ENCODE peak calls at places on chromosomes 5 and 9, in six cellular contexts. Q, H, O, P, D and K are unnamed samples.
A peak's percentile ranks its signal among the peaks of the same experiment; 100 is the strongest.

GRCh38 chr5:86625148-86625547 is 7.4 kb downstream of the COX7C start:
- DNase-seq in Q (no peak), H (no peak), O (no peak), P (no peak), D (no peak), K (no peak)

GRCh38 chr5:66646570-66646969 is 50.4 kb downstream of the MAST4 start:
- DNase-seq in Q (no peak), H (no peak), O (no peak), P (no peak), D (no peak), K (no peak)

GRCh38 chr9:126479515-126479914 is 134.2 kb upstream of the LMX1B start:
- DNase-seq in Q (no peak), H (no peak), O (no peak), P (no peak), D (no peak), K (no peak)

GRCh38 chr9:130396581-130396980 is 48.2 kb upstream of the ASS1 start:
- DNase-seq in Q (no peak), H (no peak), O (no peak), P (no peak), D (no peak), K (no peak)

GRCh38 chr9:134211811-134212460 is 47.6 kb upstream of the RNU6ATAC start:
- DNase-seq in Q (no peak), H (no peak), O (no peak), P (no peak), D (no peak), K (no peak)

GRCh38 chr9:82031538-82032280 is 43.1 kb downstream of the SPATA31D1 start:
- DNase-seq in Q (no peak), H (no peak), O (no peak), P (no peak), D (no peak), K (no peak)

GRCh38 chr5:135578685-135579341 is at the start of gene CXCL14:
- DNase-seq in Q (no peak), H (no peak), O (peak; percentile 83), P (no peak), D (peak; percentile 37), K (no peak)

GRCh38 chr9:37591775-37592107 is 656 bp downstream of the TOMM5 start:
- DNase-seq in Q (peak; percentile 8), H (no peak), O (no peak), P (no peak), D (no peak), K (no peak)

GRCh38 chr5:10695055-10695649 is 65.9 kb downstream of the DAP start:
- DNase-seq in Q (peak; percentile 65), H (no peak), O (peak; percentile 60), P (no peak), D (peak; percentile 67), K (no peak)

GRCh38 chr9:31683126-31683525 is 701.3 kb upstream of the ACO1 start:
- DNase-seq in Q (no peak), H (no peak), O (no peak), P (no peak), D (no peak), K (no peak)

GRCh38 chr5:37950436-37950835 is 110.6 kb upstream of the GDNF start:
- DNase-seq in Q (no peak), H (no peak), O (no peak), P (no peak), D (no peak), K (no peak)

GRCh38 chr5:125219710-125220109 is 473.3 kb upstream of the ZNF608 start:
- DNase-seq in Q (peak; percentile 13), H (no peak), O (no peak), P (no peak), D (no peak), K (no peak)

GRCh38 chr9:137167752-137168574 is 1.9 kb downstream of the LRRC26 start:
- DNase-seq in Q (peak; percentile 59), H (no peak), O (peak; percentile 69), P (no peak), D (peak; percentile 84), K (peak; percentile 75)

GRCh38 chr5:77774981-77775772 is 962 bp downstream of the TBCA start:
- DNase-seq in Q (peak; percentile 14), H (no peak), O (no peak), P (no peak), D (no peak), K (no peak)

GRCh38 chr9:87149794-87150193 is 202.5 kb upstream of the GAS1 start:
- DNase-seq in Q (no peak), H (no peak), O (no peak), P (no peak), D (no peak), K (no peak)

GRCh38 chr5:65925601-65926275 is 637 bp upstream of the ERBIN start:
- DNase-seq in Q (peak; percentile 92), H (peak; percentile 72), O (peak; percentile 88), P (peak; percentile 60), D (peak; percentile 78), K (peak; percentile 69)

GRCh38 chr5:79552984-79553383 is 39.0 kb upstream of the HOMER1 start:
- DNase-seq in Q (no peak), H (no peak), O (no peak), P (no peak), D (no peak), K (peak; percentile 5)

GRCh38 chr5:44454002-44454401 is 64.8 kb upstream of the FGF10 start:
- DNase-seq in Q (no peak), H (no peak), O (peak; percentile 44), P (no peak), D (no peak), K (no peak)

GRCh38 chr9:69599232-69599971 is 72.8 kb downstream of the APBA1 start:
- DNase-seq in Q (no peak), H (no peak), O (no peak), P (no peak), D (no peak), K (no peak)

GRCh38 chr5:154097031-154097430 is 58.3 kb downstream of the MFAP3 start:
- DNase-seq in Q (no peak), H (no peak), O (peak; percentile 38), P (no peak), D (no peak), K (no peak)

GRCh38 chr9:95023217-95024003 is 294.1 kb downstream of the FANCC start:
- DNase-seq in Q (no peak), H (no peak), O (no peak), P (no peak), D (no peak), K (no peak)

GRCh38 chr5:137231535-137231934 is 267.6 kb downstream of the SPOCK1 start:
- DNase-seq in Q (no peak), H (no peak), O (no peak), P (no peak), D (no peak), K (no peak)

GRCh38 chr9:18683312-18683711 is 209.4 kb downstream of the ADAMTSL1 start:
- DNase-seq in Q (no peak), H (no peak), O (no peak), P (no peak), D (peak; percentile 53), K (no peak)

GRCh38 chr9:117430813-117431212 is 16.0 kb upstream of the ASTN2 start:
- DNase-seq in Q (no peak), H (no peak), O (no peak), P (no peak), D (no peak), K (no peak)

GRCh38 chr9:3385871-3386270 is 139.9 kb downstream of the RFX3 start:
- DNase-seq in Q (peak; percentile 85), H (no peak), O (no peak), P (no peak), D (no peak), K (no peak)

GRCh38 chr9:86413966-86414880 is 60.0 kb upstream of the TUT7 start:
- DNase-seq in Q (peak; percentile 18), H (no peak), O (no peak), P (no peak), D (no peak), K (no peak)

GRCh38 chr5:44332360-44332971 is 56.8 kb downstream of the FGF10 start:
- DNase-seq in Q (peak; percentile 36), H (no peak), O (no peak), P (no peak), D (no peak), K (peak; percentile 11)

GRCh38 chr9:106745457-106745856 is 117.5 kb upstream of the ZNF462 start:
- DNase-seq in Q (no peak), H (no peak), O (no peak), P (no peak), D (no peak), K (no peak)

GRCh38 chr5:138105709-138106108 is 21.9 kb downstream of the WNT8A start:
- DNase-seq in Q (no peak), H (no peak), O (no peak), P (no peak), D (no peak), K (no peak)

GRCh38 chr9:97525451-97525850 is 24.0 kb downstream of the TMOD1 start:
- DNase-seq in Q (peak; percentile 40), H (no peak), O (no peak), P (no peak), D (no peak), K (no peak)

GRCh38 chr5:169450464-169450863 is 133.1 kb upstream of the SPDL1 start:
- DNase-seq in Q (no peak), H (no peak), O (no peak), P (no peak), D (no peak), K (no peak)

GRCh38 chr9:82808478-82808877 is 254.5 kb downstream of the RASEF start:
- DNase-seq in Q (no peak), H (no peak), O (no peak), P (no peak), D (no peak), K (no peak)

GRCh38 chr5:163079618-163080017 is 357.8 kb upstream of the CCNG1 start:
- DNase-seq in Q (peak; percentile 30), H (no peak), O (no peak), P (no peak), D (no peak), K (no peak)

GRCh38 chr5:108141676-108142075 is 240.2 kb downstream of the FBXL17 start:
- DNase-seq in Q (peak; percentile 4), H (no peak), O (no peak), P (no peak), D (no peak), K (no peak)